ENCODE peak calls at places on chromosomes 5 and 9, in four cellular contexts. V is HCT116, S is iPS DF 6.9, D is retina. C is an unnamed sample.

GRCh38 chr5:136051486-136052220 is 22.9 kb downstream of the TGFBI start:
- DNase-seq in D (no peak), S (no peak), V (no peak), C (no peak)

GRCh38 chr5:172411423-172412111 is 42.8 kb downstream of the SH3PXD2B start:
- DNase-seq in D (no peak), V (no peak), S (no peak), C (no peak)

GRCh38 chr5:3365501-3366215 is 230.0 kb upstream of the IRX1 start:
- DNase-seq in V (no peak), S (no peak), D (no peak), C (no peak)

GRCh38 chr9:8856686-8857329 is 1057.2 kb upstream of the DMAC1 start:
- DNase-seq in D (no peak), S (no peak), V (no peak), C (peak; percentile 78)

GRCh38 chr9:127309715-127310114 is 45.1 kb downstream of the GARNL3 start:
- DNase-seq in D (no peak), V (no peak), S (no peak), C (no peak)

GRCh38 chr9:22383720-22384119 is 62.9 kb upstream of the DMRTA1 start:
- DNase-seq in S (no peak), D (no peak), V (no peak), C (peak; percentile 4)

GRCh38 chr5:28473531-28474107 is 1435.2 kb upstream of the CDH9 start:
- DNase-seq in D (no peak), S (no peak), V (no peak), C (peak; percentile 43)

GRCh38 chr5:159965031-159965837 is 43.7 kb upstream of the TTC1 start:
- DNase-seq in D (peak; percentile 60), S (no peak), V (peak; percentile 33), C (peak; percentile 87)

GRCh38 chr9:18320046-18320445 is 153.9 kb upstream of the ADAMTSL1 start:
- DNase-seq in S (no peak), D (no peak), V (no peak), C (no peak)

GRCh38 chr5:14280294-14280854 is 137.2 kb downstream of the TRIO start:
- DNase-seq in D (no peak), S (no peak), V (no peak), C (no peak)

GRCh38 chr9:27340876-27341540 is 44.1 kb upstream of the EQTN start:
- DNase-seq in V (no peak), S (no peak), D (peak; percentile 83), C (peak; percentile 96)

GRCh38 chr9:135526730-135527571 is 5.7 kb downstream of the LCN1 start:
- DNase-seq in V (no peak), S (no peak), D (peak; percentile 1), C (no peak)

GRCh38 chr5:65050826-65051498 is 282.2 kb downstream of the CWC27 start:
- DNase-seq in V (no peak), S (no peak), D (no peak), C (no peak)

GRCh38 chr5:160360310-160360709 is 10.1 kb downstream of the C1QTNF2 start:
- DNase-seq in D (no peak), V (no peak), S (no peak), C (no peak)

GRCh38 chr9:115063058-115063850 is 54.7 kb downstream of the TNC start:
- DNase-seq in V (no peak), S (peak; percentile 7), D (no peak), C (no peak)

GRCh38 chr9:70924380-70924779 is 197.0 kb downstream of the TRPM3 start:
- DNase-seq in V (no peak), S (no peak), D (no peak), C (peak; percentile 33)

GRCh38 chr9:117945286-117945685 is 241.1 kb downstream of the TLR4 start:
- DNase-seq in S (no peak), D (no peak), V (no peak), C (no peak)

GRCh38 chr9:121292051-121292450 is 24.1 kb downstream of the GSN start:
- DNase-seq in S (no peak), V (no peak), D (no peak), C (no peak)